ENCODE peak calls at places on chromosomes 13 and 19, in five cellular contexts. S is mucosa of descending colon, Y is NB4, N is left ventricle myocardium inferior, P is breast epithelium. G is an unnamed sample.

GRCh38 chr19:51027126-51027806 is 850 bp upstream of the KLK11 start:
- DNase-seq in S (no peak), Y (no peak), N (no peak), P (no peak), G (no peak)

GRCh38 chr19:47430041-47430802 is 10.9 kb upstream of the MEIS3 start:
- DNase-seq in S (peak), Y (peak), N (no peak), P (no peak), G (peak)

GRCh38 chr13:113656831-113657671 is 947 bp downstream of the ATP4B start:
- DNase-seq in S (peak), Y (no peak), N (peak), P (no peak), G (no peak)

GRCh38 chr13:27853345-27853744 is 61.1 kb downstream of the GSX1 start:
- DNase-seq in S (no peak), Y (no peak), N (no peak), P (no peak), G (no peak)

GRCh38 chr13:86201477-86201876 is 402.3 kb upstream of the SLITRK6 start:
- DNase-seq in S (no peak), Y (no peak), N (no peak), P (no peak), G (no peak)

GRCh38 chr13:112346173-112346898 is 29.8 kb upstream of the SPACA7 start:
- DNase-seq in S (no peak), Y (peak), N (no peak), P (no peak), G (no peak)

GRCh38 chr19:44746946-44747738 is 1.4 kb upstream of the BCL3 start:
- DNase-seq in S (peak), Y (peak), N (peak), P (peak), G (peak)

GRCh38 chr13:84917252-84917878 is 881.9 kb downstream of the SLITRK6 start:
- DNase-seq in S (no peak), Y (peak), N (no peak), P (no peak), G (peak)

GRCh38 chr19:43562211-43562697 is 13.1 kb downstream of the XRCC1 start:
- DNase-seq in S (no peak), Y (no peak), N (no peak), P (no peak), G (no peak)

GRCh38 chr19:15191982-15192381 is 8.8 kb downstream of the NOTCH3 start:
- DNase-seq in S (no peak), Y (no peak), N (no peak), P (no peak), G (no peak)

GRCh38 chr19:1119475-1120217 is 15.9 kb downstream of the GPX4 start:
- DNase-seq in S (no peak), Y (no peak), N (no peak), P (no peak), G (no peak)

GRCh38 chr13:43057653-43058317 is 34.4 kb downstream of the DNAJC15 start:
- DNase-seq in S (no peak), Y (no peak), N (no peak), P (no peak), G (peak)

GRCh38 chr13:111115841-111116500 is 861 bp downstream of the ARHGEF7 start:
- DNase-seq in S (peak), Y (no peak), N (peak), P (no peak), G (peak)

GRCh38 chr13:80989770-80990169 is 648.8 kb upstream of the SPRY2 start:
- DNase-seq in S (no peak), Y (no peak), N (no peak), P (no peak), G (peak)

GRCh38 chr19:47699360-47699917 is 13.8 kb upstream of the EHD2 start:
- DNase-seq in S (peak), Y (peak), N (no peak), P (no peak), G (peak)

GRCh38 chr13:20191902-20192469 is 752 bp downstream of the GJB2 start:
- DNase-seq in S (peak), Y (peak), N (no peak), P (no peak), G (no peak)

GRCh38 chr13:102563267-102563666 is 33.5 kb upstream of the TPP2 start:
- DNase-seq in S (no peak), Y (no peak), N (no peak), P (no peak), G (no peak)

GRCh38 chr13:25687622-25688225 is 315.9 kb downstream of the ATP8A2 start:
- DNase-seq in S (peak), Y (no peak), N (no peak), P (no peak), G (peak)

GRCh38 chr13:109652536-109652935 is 133.8 kb downstream of the IRS2 start:
- DNase-seq in S (no peak), Y (no peak), N (no peak), P (no peak), G (peak)

GRCh38 chr13:76009491-76009890 is 373.4 kb downstream of the LMO7 start:
- DNase-seq in S (no peak), Y (no peak), N (no peak), P (no peak), G (peak)

GRCh38 chr19:18117692-18118378 is 20.3 kb downstream of the MAST3 start:
- DNase-seq in S (peak), Y (peak), N (peak), P (peak), G (peak)
- H3K4me3 ChIP-seq in S (peak), Y (peak), N (peak), P (peak), G (peak)

DNA sequence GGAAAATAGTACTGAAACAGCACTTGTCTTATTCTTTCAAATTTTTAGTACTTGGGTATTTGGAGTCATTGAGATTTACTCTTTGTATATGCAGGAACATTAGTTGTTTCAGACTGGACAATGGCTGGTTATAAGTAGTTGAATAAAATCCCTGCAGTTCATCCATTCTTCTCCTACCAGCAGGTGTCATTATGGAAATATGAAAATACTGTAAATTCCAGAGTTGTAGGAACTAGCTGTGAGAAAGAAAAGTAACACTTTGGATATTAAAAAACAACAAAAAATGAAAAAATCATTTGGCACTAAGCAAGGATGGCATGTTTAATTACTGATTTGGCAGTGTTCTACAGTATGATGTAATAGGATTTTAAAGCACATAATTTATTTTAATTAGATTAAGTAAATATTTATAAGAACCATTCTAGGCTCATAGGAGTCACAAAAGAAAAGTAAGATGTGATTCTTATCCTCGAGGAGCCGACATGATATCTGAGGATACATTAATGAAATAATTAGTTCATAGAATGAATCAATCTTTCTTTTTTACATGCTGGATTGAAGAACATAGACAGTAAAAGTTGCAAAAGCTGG is 155.3 kb downstream of the KCNRG start:
- DNase-seq in S (no peak), Y (peak), N (no peak), P (no peak), G (peak)
- TF ChIP-seq CTCF in S (no peak), Y (no peak), N (peak), P (peak), G (peak)

DNA sequence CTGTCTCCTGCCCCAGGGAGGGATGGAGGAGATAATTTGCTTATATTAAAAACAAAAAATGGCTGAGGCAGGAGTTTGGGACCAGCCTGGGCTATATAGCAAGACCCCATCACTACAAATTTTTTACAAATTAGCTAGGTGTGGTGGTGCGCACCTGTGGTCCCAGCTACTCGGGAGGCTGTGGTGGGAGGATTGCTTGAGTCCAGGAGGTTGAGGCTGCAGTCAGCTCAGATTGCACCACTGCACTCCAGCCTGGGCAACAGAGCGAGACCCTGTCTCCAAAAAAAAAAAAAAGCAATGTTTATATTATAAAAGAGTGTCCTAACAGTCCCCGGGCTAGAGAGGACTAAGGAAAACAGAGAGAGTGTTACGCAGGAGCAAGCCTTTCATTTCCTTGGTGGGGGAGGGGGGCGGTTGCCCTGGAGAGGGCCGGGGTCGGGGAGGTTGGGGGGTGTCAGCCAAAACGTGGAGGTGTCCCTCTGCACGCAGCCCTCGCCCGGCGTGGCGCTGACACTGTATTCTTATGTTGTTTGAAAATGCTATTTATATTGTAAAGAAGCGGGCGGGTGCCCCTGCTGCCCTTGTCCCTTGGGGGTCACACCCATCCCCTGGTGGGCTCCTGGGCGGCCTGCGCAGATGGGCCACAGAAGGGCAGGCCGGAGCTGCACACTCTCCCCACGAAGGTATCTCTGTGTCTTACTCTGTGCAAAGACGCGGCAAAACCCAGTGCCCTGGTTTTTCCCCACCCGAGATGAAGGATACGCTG is 184.0 kb downstream of the KDM4B start:
- DNase-seq in S (no peak), Y (no peak), N (no peak), P (no peak), G (no peak)
- H3K4me3 ChIP-seq in S (no peak), Y (no peak), N (no peak), P (no peak), G (no peak)

GRCh38 chr19:49664171-49665070 is 1.2 kb downstream of the IRF3 start:
- DNase-seq in S (peak), Y (peak), N (peak), P (peak), G (peak)
- TF ChIP-seq CTCF in S (no peak), Y (no peak), N (peak), P (peak), G (no peak)

DNA sequence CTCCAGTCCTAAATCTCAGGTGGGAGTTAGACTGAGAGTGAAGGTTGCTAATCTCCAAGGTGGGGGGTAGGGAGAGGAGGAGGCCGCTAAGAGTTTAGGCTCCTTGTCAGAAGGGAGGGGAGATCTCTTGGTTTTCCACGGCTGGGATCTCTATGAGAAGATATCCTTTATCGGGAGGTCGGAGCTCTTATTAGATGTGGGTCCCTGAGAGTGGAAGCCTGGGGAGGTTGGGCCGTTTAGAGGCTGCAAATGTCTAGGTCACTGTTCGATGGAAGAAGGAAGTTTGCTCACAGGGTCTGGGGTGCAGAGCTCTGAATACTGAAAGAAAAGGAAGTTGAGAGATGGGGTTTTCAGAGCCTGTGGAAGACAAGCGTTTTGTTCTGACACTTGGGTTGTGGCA is 3.8 kb downstream of the MYADM start:
- DNase-seq in S (no peak), Y (peak), N (no peak), P (no peak), G (no peak)
- H3K4me3 ChIP-seq in S (no peak), Y (peak), N (no peak), P (peak), G (no peak)

GRCh38 chr19:18291019-18291524 is 9.7 kb upstream of the JUND start:
- DNase-seq in S (peak), Y (no peak), N (peak), P (no peak), G (no peak)
- TF ChIP-seq CTCF in S (no peak), Y (no peak), N (no peak), P (no peak), G (no peak)